ENCODE peak calls at places on chromosomes 11 and 22, in nine cellular contexts. One of them, this sample, is unnamed.

GRCh38 chr11:87173185-87174039 is 135.7 kb downstream of the TMEM135 start:
- DNase-seq in endodermal cell: no peak
- DNase-seq in NCI-H1694: no peak
- DNase-seq in progenitor cell of endocrine pancreas: no peak
- DNase-seq in mucosa of gallbladder: no peak
- DNase-seq in AG08396: peak; percentile 30
- DNase-seq in activated naive CD8-positive, alpha-beta T cell treated with anti-CD3 and anti-CD28 coated beads, Interleukin-2, amount 50 U/mL, for 24 hours: no peak
- DNase-seq in GM04504: peak; percentile 42
- DNase-seq in left ventricle myocardium superior: no peak
- DNase-seq in this sample: no peak

GRCh38 chr11:55942785-55943392 is 6.7 kb upstream of the OR5I1 start:
- DNase-seq in GM04504: peak; percentile 2
- DNase-seq in activated naive CD8-positive, alpha-beta T cell treated with anti-CD3 and anti-CD28 coated beads, Interleukin-2, amount 50 U/mL, for 24 hours: no peak
- DNase-seq in endodermal cell: no peak
- DNase-seq in left ventricle myocardium superior: no peak
- DNase-seq in mucosa of gallbladder: no peak
- DNase-seq in AG08396: peak; percentile 2
- DNase-seq in progenitor cell of endocrine pancreas: no peak
- DNase-seq in NCI-H1694: peak; percentile 40
- DNase-seq in this sample: no peak

GRCh38 chr22:19942071-19942885 is 660 bp upstream of the TXNRD2 start:
- DNase-seq in NCI-H1694: no peak
- DNase-seq in progenitor cell of endocrine pancreas: no peak
- DNase-seq in AG08396: peak; percentile 81
- DNase-seq in GM04504: peak; percentile 52
- DNase-seq in activated naive CD8-positive, alpha-beta T cell treated with anti-CD3 and anti-CD28 coated beads, Interleukin-2, amount 50 U/mL, for 24 hours: peak; percentile 25
- DNase-seq in endodermal cell: no peak
- DNase-seq in left ventricle myocardium superior: peak; percentile 54
- DNase-seq in mucosa of gallbladder: no peak
- DNase-seq in this sample: no peak

GRCh38 chr22:39820266-39820665 is 73.3 kb downstream of the ENTHD1 start:
- DNase-seq in activated naive CD8-positive, alpha-beta T cell treated with anti-CD3 and anti-CD28 coated beads, Interleukin-2, amount 50 U/mL, for 24 hours: no peak
- DNase-seq in endodermal cell: no peak
- DNase-seq in AG08396: peak; percentile 36
- DNase-seq in NCI-H1694: no peak
- DNase-seq in left ventricle myocardium superior: no peak
- DNase-seq in GM04504: peak; percentile 46
- DNase-seq in mucosa of gallbladder: no peak
- DNase-seq in progenitor cell of endocrine pancreas: no peak
- DNase-seq in this sample: no peak

GRCh38 chr11:57781529-57781943 is 19.9 kb downstream of the CTNND1 start:
- DNase-seq in AG08396: no peak
- DNase-seq in activated naive CD8-positive, alpha-beta T cell treated with anti-CD3 and anti-CD28 coated beads, Interleukin-2, amount 50 U/mL, for 24 hours: no peak
- DNase-seq in mucosa of gallbladder: peak; percentile 73
- DNase-seq in endodermal cell: peak; percentile 94
- DNase-seq in progenitor cell of endocrine pancreas: peak; percentile 66
- DNase-seq in left ventricle myocardium superior: no peak
- DNase-seq in GM04504: no peak
- DNase-seq in NCI-H1694: no peak
- DNase-seq in this sample: no peak

GRCh38 chr11:88171982-88172381 is 3.3 kb downstream of the RAB38 start:
- DNase-seq in NCI-H1694: no peak
- DNase-seq in endodermal cell: no peak
- DNase-seq in AG08396: no peak
- DNase-seq in left ventricle myocardium superior: no peak
- DNase-seq in activated naive CD8-positive, alpha-beta T cell treated with anti-CD3 and anti-CD28 coated beads, Interleukin-2, amount 50 U/mL, for 24 hours: no peak
- DNase-seq in GM04504: no peak
- DNase-seq in progenitor cell of endocrine pancreas: no peak
- DNase-seq in mucosa of gallbladder: no peak
- DNase-seq in this sample: no peak

GRCh38 chr11:68965901-68966868 is 14.6 kb downstream of the MRGPRD start:
- DNase-seq in left ventricle myocardium superior: no peak
- DNase-seq in progenitor cell of endocrine pancreas: no peak
- DNase-seq in mucosa of gallbladder: no peak
- DNase-seq in NCI-H1694: peak; percentile 45
- DNase-seq in AG08396: no peak
- DNase-seq in activated naive CD8-positive, alpha-beta T cell treated with anti-CD3 and anti-CD28 coated beads, Interleukin-2, amount 50 U/mL, for 24 hours: no peak
- DNase-seq in GM04504: no peak
- DNase-seq in endodermal cell: no peak
- DNase-seq in this sample: no peak

GRCh38 chr11:95585071-95585751 is 204.4 kb downstream of the FAM76B start:
- DNase-seq in GM04504: no peak
- DNase-seq in endodermal cell: no peak
- DNase-seq in left ventricle myocardium superior: no peak
- DNase-seq in NCI-H1694: no peak
- DNase-seq in activated naive CD8-positive, alpha-beta T cell treated with anti-CD3 and anti-CD28 coated beads, Interleukin-2, amount 50 U/mL, for 24 hours: no peak
- DNase-seq in mucosa of gallbladder: no peak
- DNase-seq in progenitor cell of endocrine pancreas: no peak
- DNase-seq in AG08396: no peak
- DNase-seq in this sample: no peak

GRCh38 chr22:49853981-49854791 is 542 bp downstream of the ZBED4 start:
- DNase-seq in endodermal cell: peak; percentile 68
- DNase-seq in mucosa of gallbladder: no peak
- DNase-seq in activated naive CD8-positive, alpha-beta T cell treated with anti-CD3 and anti-CD28 coated beads, Interleukin-2, amount 50 U/mL, for 24 hours: peak; percentile 36
- DNase-seq in AG08396: no peak
- DNase-seq in left ventricle myocardium superior: peak; percentile 50
- DNase-seq in NCI-H1694: no peak
- DNase-seq in progenitor cell of endocrine pancreas: no peak
- DNase-seq in GM04504: no peak
- DNase-seq in this sample: peak; percentile 50

GRCh38 chr11:65316311-65316978 is 1.8 kb downstream of the CDC42EP2 start:
- DNase-seq in GM04504: peak; percentile 99
- DNase-seq in activated naive CD8-positive, alpha-beta T cell treated with anti-CD3 and anti-CD28 coated beads, Interleukin-2, amount 50 U/mL, for 24 hours: no peak
- DNase-seq in mucosa of gallbladder: peak; percentile 21
- DNase-seq in endodermal cell: peak; percentile 60
- DNase-seq in AG08396: peak; percentile 86
- DNase-seq in left ventricle myocardium superior: peak; percentile 75
- DNase-seq in NCI-H1694: no peak
- DNase-seq in progenitor cell of endocrine pancreas: no peak
- DNase-seq in this sample: peak; percentile 37

GRCh38 chr11:108008656-108009496 is at the start of gene CUL5:
- DNase-seq in AG08396: peak; percentile 95
- DNase-seq in progenitor cell of endocrine pancreas: peak; percentile 92
- DNase-seq in endodermal cell: peak; percentile 97
- DNase-seq in left ventricle myocardium superior: peak; percentile 96
- DNase-seq in mucosa of gallbladder: peak; percentile 91
- DNase-seq in activated naive CD8-positive, alpha-beta T cell treated with anti-CD3 and anti-CD28 coated beads, Interleukin-2, amount 50 U/mL, for 24 hours: peak; percentile 92
- DNase-seq in GM04504: peak; percentile 92
- DNase-seq in NCI-H1694: peak; percentile 26
- DNase-seq in this sample: peak; percentile 97

GRCh38 chr22:28955817-28956216 is 72.4 kb downstream of the ZNRF3 start:
- DNase-seq in AG08396: no peak
- DNase-seq in NCI-H1694: no peak
- DNase-seq in progenitor cell of endocrine pancreas: no peak
- DNase-seq in endodermal cell: no peak
- DNase-seq in mucosa of gallbladder: no peak
- DNase-seq in left ventricle myocardium superior: no peak
- DNase-seq in GM04504: no peak
- DNase-seq in activated naive CD8-positive, alpha-beta T cell treated with anti-CD3 and anti-CD28 coated beads, Interleukin-2, amount 50 U/mL, for 24 hours: peak; percentile 82
- DNase-seq in this sample: no peak

GRCh38 chr11:2173150-2173693 is 1.6 kb upstream of the TH start:
- DNase-seq in activated naive CD8-positive, alpha-beta T cell treated with anti-CD3 and anti-CD28 coated beads, Interleukin-2, amount 50 U/mL, for 24 hours: peak; percentile 25
- DNase-seq in progenitor cell of endocrine pancreas: no peak
- DNase-seq in left ventricle myocardium superior: no peak
- DNase-seq in mucosa of gallbladder: no peak
- DNase-seq in AG08396: no peak
- DNase-seq in NCI-H1694: no peak
- DNase-seq in endodermal cell: peak; percentile 83
- DNase-seq in GM04504: no peak
- DNase-seq in this sample: no peak

GRCh38 chr22:48071828-48072227 is 1309.4 kb downstream of the TBC1D22A start:
- DNase-seq in NCI-H1694: peak; percentile 78
- DNase-seq in mucosa of gallbladder: no peak
- DNase-seq in GM04504: no peak
- DNase-seq in left ventricle myocardium superior: no peak
- DNase-seq in progenitor cell of endocrine pancreas: no peak
- DNase-seq in activated naive CD8-positive, alpha-beta T cell treated with anti-CD3 and anti-CD28 coated beads, Interleukin-2, amount 50 U/mL, for 24 hours: no peak
- DNase-seq in endodermal cell: no peak
- DNase-seq in AG08396: no peak
- DNase-seq in this sample: no peak

GRCh38 chr22:48945621-48946458 is 881.8 kb downstream of the BRD1 start:
- DNase-seq in endodermal cell: peak; percentile 35
- DNase-seq in GM04504: no peak
- DNase-seq in progenitor cell of endocrine pancreas: peak; percentile 5
- DNase-seq in NCI-H1694: no peak
- DNase-seq in AG08396: no peak
- DNase-seq in mucosa of gallbladder: peak; percentile 6
- DNase-seq in left ventricle myocardium superior: no peak
- DNase-seq in activated naive CD8-positive, alpha-beta T cell treated with anti-CD3 and anti-CD28 coated beads, Interleukin-2, amount 50 U/mL, for 24 hours: no peak
- DNase-seq in this sample: no peak

GRCh38 chr22:48804811-48805301 is 1022.8 kb downstream of the BRD1 start:
- DNase-seq in NCI-H1694: no peak
- DNase-seq in left ventricle myocardium superior: no peak
- DNase-seq in progenitor cell of endocrine pancreas: no peak
- DNase-seq in GM04504: no peak
- DNase-seq in activated naive CD8-positive, alpha-beta T cell treated with anti-CD3 and anti-CD28 coated beads, Interleukin-2, amount 50 U/mL, for 24 hours: no peak
- DNase-seq in endodermal cell: no peak
- DNase-seq in mucosa of gallbladder: no peak
- DNase-seq in AG08396: no peak
- DNase-seq in this sample: no peak

GRCh38 chr11:44270403-44271192 is 39.3 kb downstream of the ALX4 start:
- DNase-seq in GM04504: no peak
- DNase-seq in progenitor cell of endocrine pancreas: no peak
- DNase-seq in mucosa of gallbladder: no peak
- DNase-seq in endodermal cell: no peak
- DNase-seq in AG08396: no peak
- DNase-seq in left ventricle myocardium superior: no peak
- DNase-seq in NCI-H1694: no peak
- DNase-seq in activated naive CD8-positive, alpha-beta T cell treated with anti-CD3 and anti-CD28 coated beads, Interleukin-2, amount 50 U/mL, for 24 hours: no peak
- DNase-seq in this sample: no peak

GRCh38 chr22:44537016-44537936 is 39.2 kb upstream of the RTL6 start:
- DNase-seq in progenitor cell of endocrine pancreas: no peak
- DNase-seq in NCI-H1694: peak; percentile 91
- DNase-seq in endodermal cell: peak; percentile 19
- DNase-seq in left ventricle myocardium superior: no peak
- DNase-seq in activated naive CD8-positive, alpha-beta T cell treated with anti-CD3 and anti-CD28 coated beads, Interleukin-2, amount 50 U/mL, for 24 hours: no peak
- DNase-seq in AG08396: no peak
- DNase-seq in mucosa of gallbladder: no peak
- DNase-seq in GM04504: no peak
- DNase-seq in this sample: no peak

GRCh38 chr11:32434387-32435151 is 770 bp downstream of the WT1 start:
- DNase-seq in progenitor cell of endocrine pancreas: no peak
- DNase-seq in left ventricle myocardium superior: peak; percentile 60
- DNase-seq in NCI-H1694: no peak
- DNase-seq in endodermal cell: peak; percentile 85
- DNase-seq in mucosa of gallbladder: no peak
- DNase-seq in activated naive CD8-positive, alpha-beta T cell treated with anti-CD3 and anti-CD28 coated beads, Interleukin-2, amount 50 U/mL, for 24 hours: peak; percentile 5
- DNase-seq in GM04504: no peak
- DNase-seq in AG08396: no peak
- DNase-seq in this sample: peak; percentile 58

GRCh38 chr11:78138694-78139421 is 568 bp downstream of the ALG8 start:
- DNase-seq in activated naive CD8-positive, alpha-beta T cell treated with anti-CD3 and anti-CD28 coated beads, Interleukin-2, amount 50 U/mL, for 24 hours: peak; percentile 53
- DNase-seq in NCI-H1694: no peak
- DNase-seq in mucosa of gallbladder: no peak
- DNase-seq in left ventricle myocardium superior: no peak
- DNase-seq in endodermal cell: peak; percentile 56
- DNase-seq in GM04504: no peak
- DNase-seq in progenitor cell of endocrine pancreas: no peak
- DNase-seq in AG08396: peak; percentile 27
- DNase-seq in this sample: no peak

GRCh38 chr11:12098601-12099000 is 11.8 kb upstream of the MICAL2 start:
- DNase-seq in endodermal cell: no peak
- DNase-seq in progenitor cell of endocrine pancreas: no peak
- DNase-seq in mucosa of gallbladder: no peak
- DNase-seq in GM04504: no peak
- DNase-seq in left ventricle myocardium superior: no peak
- DNase-seq in NCI-H1694: no peak
- DNase-seq in AG08396: no peak
- DNase-seq in activated naive CD8-positive, alpha-beta T cell treated with anti-CD3 and anti-CD28 coated beads, Interleukin-2, amount 50 U/mL, for 24 hours: no peak
- DNase-seq in this sample: no peak

GRCh38 chr11:116532066-116532465 is 240.7 kb downstream of the BUD13 start:
- DNase-seq in activated naive CD8-positive, alpha-beta T cell treated with anti-CD3 and anti-CD28 coated beads, Interleukin-2, amount 50 U/mL, for 24 hours: no peak
- DNase-seq in AG08396: no peak
- DNase-seq in left ventricle myocardium superior: no peak
- DNase-seq in progenitor cell of endocrine pancreas: no peak
- DNase-seq in NCI-H1694: no peak
- DNase-seq in endodermal cell: peak; percentile 24
- DNase-seq in mucosa of gallbladder: no peak
- DNase-seq in GM04504: no peak
- DNase-seq in this sample: no peak

GRCh38 chr22:44225091-44225689 is 44.5 kb downstream of the PARVG start:
- DNase-seq in GM04504: no peak
- DNase-seq in mucosa of gallbladder: peak; percentile 6
- DNase-seq in AG08396: no peak
- DNase-seq in left ventricle myocardium superior: no peak
- DNase-seq in NCI-H1694: no peak
- DNase-seq in endodermal cell: peak; percentile 17
- DNase-seq in activated naive CD8-positive, alpha-beta T cell treated with anti-CD3 and anti-CD28 coated beads, Interleukin-2, amount 50 U/mL, for 24 hours: no peak
- DNase-seq in progenitor cell of endocrine pancreas: no peak
- DNase-seq in this sample: no peak

GRCh38 chr11:18064450-18065048 is 18.5 kb upstream of the TPH1 start:
- DNase-seq in left ventricle myocardium superior: no peak
- DNase-seq in endodermal cell: no peak
- DNase-seq in GM04504: no peak
- DNase-seq in activated naive CD8-positive, alpha-beta T cell treated with anti-CD3 and anti-CD28 coated beads, Interleukin-2, amount 50 U/mL, for 24 hours: no peak
- DNase-seq in mucosa of gallbladder: no peak
- DNase-seq in AG08396: no peak
- DNase-seq in progenitor cell of endocrine pancreas: no peak
- DNase-seq in NCI-H1694: no peak
- DNase-seq in this sample: no peak

GRCh38 chr11:119520400-119520799 is 97.4 kb upstream of the THY1 start:
- DNase-seq in NCI-H1694: no peak
- DNase-seq in progenitor cell of endocrine pancreas: no peak
- DNase-seq in AG08396: no peak
- DNase-seq in mucosa of gallbladder: no peak
- DNase-seq in endodermal cell: peak; percentile 75
- DNase-seq in left ventricle myocardium superior: no peak
- DNase-seq in activated naive CD8-positive, alpha-beta T cell treated with anti-CD3 and anti-CD28 coated beads, Interleukin-2, amount 50 U/mL, for 24 hours: no peak
- DNase-seq in GM04504: no peak
- DNase-seq in this sample: no peak

GRCh38 chr11:120807414-120808150 is 216.3 kb upstream of the TBCEL start:
- DNase-seq in activated naive CD8-positive, alpha-beta T cell treated with anti-CD3 and anti-CD28 coated beads, Interleukin-2, amount 50 U/mL, for 24 hours: no peak
- DNase-seq in AG08396: peak; percentile 84
- DNase-seq in NCI-H1694: no peak
- DNase-seq in endodermal cell: peak; percentile 70
- DNase-seq in mucosa of gallbladder: no peak
- DNase-seq in GM04504: peak; percentile 24
- DNase-seq in left ventricle myocardium superior: no peak
- DNase-seq in progenitor cell of endocrine pancreas: no peak
- DNase-seq in this sample: no peak

GRCh38 chr22:46148885-46149492 is 1.3 kb upstream of the PPARA start:
- DNase-seq in AG08396: no peak
- DNase-seq in GM04504: no peak
- DNase-seq in NCI-H1694: no peak
- DNase-seq in mucosa of gallbladder: no peak
- DNase-seq in activated naive CD8-positive, alpha-beta T cell treated with anti-CD3 and anti-CD28 coated beads, Interleukin-2, amount 50 U/mL, for 24 hours: no peak
- DNase-seq in left ventricle myocardium superior: no peak
- DNase-seq in endodermal cell: no peak
- DNase-seq in progenitor cell of endocrine pancreas: no peak
- DNase-seq in this sample: no peak

GRCh38 chr22:24554316-24555159 is at the start of gene GUCD1:
- DNase-seq in NCI-H1694: no peak
- DNase-seq in left ventricle myocardium superior: peak; percentile 42
- DNase-seq in mucosa of gallbladder: no peak
- DNase-seq in progenitor cell of endocrine pancreas: no peak
- DNase-seq in activated naive CD8-positive, alpha-beta T cell treated with anti-CD3 and anti-CD28 coated beads, Interleukin-2, amount 50 U/mL, for 24 hours: peak; percentile 39
- DNase-seq in GM04504: no peak
- DNase-seq in endodermal cell: peak; percentile 68
- DNase-seq in AG08396: peak; percentile 47
- DNase-seq in this sample: peak; percentile 34

GRCh38 chr11:107293677-107294344 is 163.8 kb downstream of the CWF19L2 start:
- DNase-seq in mucosa of gallbladder: no peak
- DNase-seq in NCI-H1694: no peak
- DNase-seq in AG08396: no peak
- DNase-seq in GM04504: no peak
- DNase-seq in left ventricle myocardium superior: no peak
- DNase-seq in progenitor cell of endocrine pancreas: no peak
- DNase-seq in endodermal cell: peak; percentile 55
- DNase-seq in activated naive CD8-positive, alpha-beta T cell treated with anti-CD3 and anti-CD28 coated beads, Interleukin-2, amount 50 U/mL, for 24 hours: no peak
- DNase-seq in this sample: no peak

GRCh38 chr11:35293699-35294098 is 125.7 kb downstream of the SLC1A2 start:
- DNase-seq in mucosa of gallbladder: no peak
- DNase-seq in endodermal cell: no peak
- DNase-seq in AG08396: no peak
- DNase-seq in activated naive CD8-positive, alpha-beta T cell treated with anti-CD3 and anti-CD28 coated beads, Interleukin-2, amount 50 U/mL, for 24 hours: no peak
- DNase-seq in left ventricle myocardium superior: no peak
- DNase-seq in NCI-H1694: no peak
- DNase-seq in GM04504: no peak
- DNase-seq in progenitor cell of endocrine pancreas: no peak
- DNase-seq in this sample: no peak

GRCh38 chr22:49097966-49098365 is 729.7 kb downstream of the BRD1 start:
- DNase-seq in mucosa of gallbladder: no peak
- DNase-seq in GM04504: no peak
- DNase-seq in NCI-H1694: no peak
- DNase-seq in progenitor cell of endocrine pancreas: no peak
- DNase-seq in activated naive CD8-positive, alpha-beta T cell treated with anti-CD3 and anti-CD28 coated beads, Interleukin-2, amount 50 U/mL, for 24 hours: no peak
- DNase-seq in AG08396: no peak
- DNase-seq in endodermal cell: no peak
- DNase-seq in left ventricle myocardium superior: no peak
- DNase-seq in this sample: no peak